ENCODE peak calls at places on chromosomes 2 and 18, in six cellular contexts. O is spleen, D is left lung, A is HFF-Myc, L is hepatocyte, F is stomach. Y is an unnamed sample.

GRCh38 chr18:48300463-48300961 is 108.7 kb downstream of the ZBTB7C start:
- DNase-seq in O (peak), D (no peak), A (no peak), L (peak), F (no peak), Y (no peak)

GRCh38 chr2:241443486-241444223 is 64.7 kb downstream of the STK25 start:
- DNase-seq in O (peak), D (peak), A (peak), L (no peak), F (peak), Y (no peak)

GRCh38 chr2:109259671-109260070 is 130.7 kb downstream of the SH3RF3 start:
- DNase-seq in O (peak), D (no peak), A (no peak), L (no peak), F (no peak), Y (no peak)

GRCh38 chr2:134372141-134372540 is 118.3 kb downstream of the MGAT5 start:
- DNase-seq in O (no peak), D (no peak), A (no peak), L (no peak), F (no peak), Y (no peak)

GRCh38 chr2:1771626-1772280 is 27.4 kb upstream of the PXDN start:
- DNase-seq in O (no peak), D (no peak), A (no peak), L (no peak), F (peak), Y (no peak)

GRCh38 chr2:191369034-191369433 is 123.8 kb downstream of the MYO1B start:
- DNase-seq in O (no peak), D (no peak), A (no peak), L (no peak), F (no peak), Y (no peak)

GRCh38 chr2:127098711-127099110 is 8.2 kb downstream of the BIN1 start:
- DNase-seq in O (peak), D (no peak), A (no peak), L (no peak), F (no peak), Y (no peak)

GRCh38 chr2:11056614-11057013 is 98.7 kb upstream of the SLC66A3 start:
- DNase-seq in O (no peak), D (no peak), A (peak), L (peak), F (no peak), Y (peak)

GRCh38 chr2:99140860-99141109 is 722 bp upstream of the C2orf15 start:
- DNase-seq in O (no peak), D (no peak), A (no peak), L (no peak), F (no peak), Y (no peak)

GRCh38 chr2:43305537-43305936 is 79.1 kb upstream of the ZFP36L2 start:
- DNase-seq in O (no peak), D (peak), A (no peak), L (peak), F (no peak), Y (no peak)

GRCh38 chr18:40851014-40851429 is 1104.0 kb upstream of the PIK3C3 start:
- DNase-seq in O (no peak), D (peak), A (no peak), L (peak), F (peak), Y (peak)

GRCh38 chr2:9824956-9825720 is 18.1 kb upstream of the TAF1B start:
- DNase-seq in O (no peak), D (no peak), A (no peak), L (no peak), F (no peak), Y (no peak)

GRCh38 chr2:34912084-34912483 is 1313.0 kb upstream of the FAM98A start:
- DNase-seq in O (no peak), D (no peak), A (no peak), L (no peak), F (no peak), Y (no peak)

GRCh38 chr2:9288233-9288632 is 81.6 kb downstream of the ASAP2 start:
- DNase-seq in O (no peak), D (no peak), A (peak), L (no peak), F (no peak), Y (peak)

GRCh38 chr2:27494284-27494943 is 586 bp downstream of the FNDC4 start:
- DNase-seq in O (peak), D (no peak), A (no peak), L (peak), F (no peak), Y (no peak)

GRCh38 chr2:218465987-218466633 is 47.2 kb downstream of the VIL1 start:
- DNase-seq in O (no peak), D (no peak), A (no peak), L (peak), F (no peak), Y (no peak)

GRCh38 chr2:41662461-41662860 is 385.4 kb upstream of the PKDCC start:
- DNase-seq in O (no peak), D (no peak), A (no peak), L (no peak), F (no peak), Y (no peak)

GRCh38 chr2:189217546-189217945 is 38.0 kb upstream of the COL5A2 start:
- DNase-seq in O (no peak), D (no peak), A (no peak), L (peak), F (no peak), Y (no peak)

GRCh38 chr2:134668821-134669220 is 50.0 kb downstream of the TMEM163 start:
- DNase-seq in O (peak), D (peak), A (no peak), L (no peak), F (peak), Y (no peak)

GRCh38 chr2:63654959-63655358 is 66.2 kb downstream of the MDH1 start:
- DNase-seq in O (no peak), D (no peak), A (no peak), L (no peak), F (no peak), Y (no peak)

GRCh38 chr2:164530464-164530863 is 90.8 kb downstream of the GRB14 start:
- DNase-seq in O (no peak), D (no peak), A (no peak), L (no peak), F (no peak), Y (no peak)

GRCh38 chr2:164538250-164538866 is 82.9 kb downstream of the GRB14 start:
- DNase-seq in O (no peak), D (no peak), A (peak), L (peak), F (no peak), Y (no peak)

GRCh38 chr2:164535280-164536025 is 85.8 kb downstream of the GRB14 start:
- DNase-seq in O (no peak), D (no peak), A (no peak), L (no peak), F (no peak), Y (no peak)
- H3K4me3 ChIP-seq in O (no peak), D (no peak), A (no peak), L (no peak), F (no peak), Y (no peak)

GRCh38 chr2:44925561-44926087 is 15.9 kb upstream of the SIX3 start:
- DNase-seq in O (no peak), D (no peak), A (no peak), L (no peak), F (no peak), Y (no peak)

GRCh38 chr2:44918095-44918775 is 23.3 kb upstream of the SIX3 start:
- DNase-seq in O (no peak), D (no peak), A (no peak), L (no peak), F (no peak), Y (peak)

GRCh38 chr2:44916291-44916690 is 25.2 kb upstream of the SIX3 start:
- DNase-seq in O (no peak), D (no peak), A (no peak), L (no peak), F (no peak), Y (no peak)

GRCh38 chr2:44922776-44923175 is 18.7 kb upstream of the SIX3 start:
- DNase-seq in O (no peak), D (no peak), A (no peak), L (no peak), F (no peak), Y (no peak)

DNA sequence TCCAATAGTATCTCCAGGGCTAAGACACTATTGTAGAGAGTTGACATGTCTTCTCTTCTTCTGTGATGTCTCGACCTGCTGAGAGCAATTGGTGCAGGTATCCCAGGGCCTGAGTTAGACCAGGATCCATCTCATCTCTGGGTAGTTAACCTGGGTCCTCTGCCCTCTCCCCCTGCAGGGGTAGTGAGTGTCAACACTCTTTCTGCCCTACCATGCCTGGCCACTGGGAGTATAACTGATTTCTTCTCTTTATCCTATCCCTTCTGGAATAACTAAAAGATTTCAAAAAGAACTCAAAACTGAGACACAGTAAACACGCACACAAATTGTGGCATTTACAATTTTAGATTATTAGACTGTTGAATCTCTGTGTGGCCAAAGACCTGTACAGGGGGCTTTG is 20.8 kb upstream of the SIX3 start:
- DNase-seq in O (no peak), D (no peak), A (no peak), L (no peak), F (no peak), Y (no peak)
- TF ChIP-seq CTCF in O (no peak), D (no peak), A (no peak), L (no peak), F (no peak), Y (no peak)

DNA sequence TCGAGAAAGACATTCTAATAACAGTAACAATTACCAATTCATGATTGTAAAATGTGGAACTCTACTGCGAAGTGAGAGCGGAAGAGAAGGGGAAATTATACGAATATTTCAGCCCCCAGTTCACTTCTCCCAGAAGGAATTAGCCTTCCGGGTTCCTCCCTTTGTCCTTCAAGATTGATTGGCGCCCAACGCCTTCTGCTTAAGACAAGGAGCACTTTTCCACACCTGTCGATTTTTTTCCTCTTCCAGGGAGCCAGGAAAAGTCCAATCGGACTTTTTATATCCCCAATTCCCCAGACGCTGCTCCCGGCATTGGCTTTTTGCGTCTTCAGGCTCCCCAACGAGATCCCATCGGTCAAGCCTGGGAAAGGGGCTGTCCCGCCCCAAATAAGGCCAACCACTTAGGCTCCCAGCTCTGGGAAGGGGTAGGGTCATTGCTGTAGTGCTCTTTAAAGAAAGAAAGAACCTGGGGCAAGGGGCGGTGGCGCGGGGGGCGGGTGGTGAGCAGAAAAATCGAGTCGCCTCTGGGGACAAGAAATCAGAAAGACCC is 1.5 kb downstream of the DSC2 start:
- DNase-seq in O (peak), D (no peak), A (no peak), L (peak), F (no peak), Y (no peak)
- H3K4me3 ChIP-seq in O (peak), D (peak), A (no peak), L (peak), F (peak), Y (peak)

DNA sequence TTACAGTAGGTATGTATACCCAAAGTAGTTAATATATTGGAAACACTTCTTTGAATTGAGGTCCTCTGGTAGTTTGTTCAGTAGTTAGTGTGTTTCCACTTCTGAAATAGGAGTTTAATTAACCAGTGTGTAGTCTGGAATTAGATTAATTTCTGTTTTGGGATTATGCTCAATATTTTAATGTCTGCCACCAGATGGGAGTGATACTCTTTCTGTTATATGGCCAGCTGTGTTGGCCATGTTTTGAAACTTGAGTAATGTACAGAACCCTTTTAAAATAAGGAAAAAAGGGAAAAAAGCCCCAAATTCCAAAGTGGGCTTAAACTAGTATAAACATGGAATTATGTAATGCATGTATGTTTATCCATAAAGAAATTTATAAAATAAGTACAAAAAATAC is 147.7 kb downstream of the CTNNA2 start:
- DNase-seq in O (no peak), D (no peak), A (no peak), L (no peak), F (no peak), Y (no peak)
- TF ChIP-seq CTCF in O (no peak), D (no peak), A (no peak), L (no peak), F (no peak), Y (no peak)

DNA sequence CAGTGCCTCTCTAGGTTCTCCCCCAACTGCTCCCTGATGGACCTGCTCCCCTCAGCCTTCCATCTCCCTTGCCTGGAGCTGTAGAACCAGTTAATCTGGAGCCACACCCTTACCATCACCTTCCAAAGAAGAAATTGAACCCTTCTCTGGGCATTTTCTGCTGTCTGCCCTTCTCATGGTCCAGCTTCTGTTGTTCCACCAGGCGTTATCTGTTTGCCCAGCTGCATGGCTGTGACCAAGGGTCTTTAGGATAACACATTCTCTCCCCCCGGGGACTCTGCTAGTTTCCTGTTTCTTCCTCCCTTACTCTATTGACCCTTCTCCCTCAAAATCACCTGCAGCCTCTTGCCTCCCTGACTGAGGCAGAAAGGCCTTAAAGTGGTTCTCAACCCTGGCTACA is 3.2 kb upstream of the ANKRD53 start:
- DNase-seq in O (peak), D (no peak), A (no peak), L (peak), F (no peak), Y (no peak)
- H3K4me3 ChIP-seq in O (no peak), D (no peak), A (no peak), L (no peak), F (no peak), Y (no peak)

Y was measured in epithelial cell of proximal tubule.